ENCODE peak calls at places on chromosome 19, in four cellular contexts. X, N, I and G are unnamed samples.

GRCh38 chr19:48896191-48896720 is 2.3 kb downstream of the TULP2 start:
- DNase-seq in N (no peak), I (no peak), X (peak; percentile 41), G (no peak)

GRCh38 chr19:18306903-18307681 is 15.8 kb downstream of the LSM4 start:
- DNase-seq in X (no peak), N (no peak), I (no peak), G (no peak)

GRCh38 chr19:35587326-35587725 is 1.4 kb downstream of the PMIS2 start:
- DNase-seq in I (no peak), N (no peak), X (no peak), G (no peak)

GRCh38 chr19:34265221-34265650 is 10.9 kb downstream of the GARRE1 start:
- DNase-seq in N (no peak), X (no peak), I (no peak), G (no peak)

GRCh38 chr19:35236638-35237400 is 8.3 kb upstream of the FAM187B start:
- DNase-seq in N (no peak), I (no peak), X (no peak), G (no peak)

GRCh38 chr19:30206187-30206586 is 166.0 kb upstream of the ZNF536 start:
- DNase-seq in N (no peak), X (no peak), I (no peak), G (no peak)

GRCh38 chr19:1068111-1069001 is 1.4 kb downstream of the ARHGAP45 start:
- DNase-seq in I (no peak), X (no peak), N (no peak), G (peak; percentile 55)

GRCh38 chr19:40889366-40889765 is 7.3 kb upstream of the CYP2A7 start:
- DNase-seq in N (no peak), X (no peak), I (no peak), G (no peak)